ENCODE peak calls at places on chromosomes 1 and 21, in four cellular contexts. Y is foreskin fibroblast, C is fibroblast of pulmonary artery, N is fibroblast of lung. Q is an unnamed sample.

GRCh38 chr1:22418852-22419480 is 32.7 kb upstream of the ZBTB40 start:
- DNase-seq in N (no peak), C (peak), Y (peak), Q (no peak)

GRCh38 chr21:38384246-38384576 is 114.1 kb downstream of the ERG start:
- DNase-seq in Y (no peak), C (no peak), N (no peak), Q (no peak)

GRCh38 chr1:232590742-232591082 is 39.2 kb downstream of the SIPA1L2 start:
- DNase-seq in N (no peak), Y (no peak), C (no peak), Q (no peak)

GRCh38 chr1:1074631-1075147 is 583 bp upstream of the RNF223 start:
- DNase-seq in C (no peak), Y (no peak), N (no peak), Q (no peak)

GRCh38 chr1:93442276-93442675 is 5.6 kb upstream of the FNBP1L start:
- DNase-seq in Y (peak), C (no peak), N (no peak), Q (no peak)

GRCh38 chr1:52657702-52658101 is 24.7 kb downstream of the SHISAL2A start:
- DNase-seq in N (no peak), Y (no peak), C (no peak), Q (no peak)

GRCh38 chr21:42154237-42155044 is 64.5 kb upstream of the ABCG1 start:
- DNase-seq in N (no peak), Y (no peak), C (no peak), Q (no peak)

GRCh38 chr1:20731057-20731991 is 1.2 kb downstream of the SH2D5 start:
- DNase-seq in Y (peak), C (no peak), N (no peak), Q (no peak)

GRCh38 chr1:170145691-170146676 is at the start of gene NTMT2:
- DNase-seq in N (no peak), C (peak), Y (no peak), Q (no peak)

GRCh38 chr21:30336596-30336995 is 898 bp downstream of the KRTAP27-1 start:
- DNase-seq in N (no peak), Y (peak), C (peak), Q (peak)

GRCh38 chr1:212070720-212071302 is 35.3 kb downstream of the DTL start:
- DNase-seq in C (peak), Y (peak), N (peak), Q (peak)

GRCh38 chr1:172135923-172136610 is 284.4 kb upstream of the C1orf105 start:
- DNase-seq in Y (peak), C (peak), N (peak), Q (peak)

GRCh38 chr1:200290010-200290685 is 119.7 kb downstream of the ZNF281 start:
- DNase-seq in C (no peak), Y (peak), N (no peak), Q (no peak)

GRCh38 chr1:167297222-167298214 is 76.8 kb downstream of the POU2F1 start:
- DNase-seq in N (peak), C (peak), Y (peak), Q (no peak)

GRCh38 chr1:228059536-228060457 is 22.7 kb upstream of the ARF1 start:
- DNase-seq in Y (peak), C (peak), N (peak), Q (no peak)

GRCh38 chr1:219422811-219423598 is 189.9 kb downstream of the ZC3H11B start:
- DNase-seq in Y (peak), C (no peak), N (peak), Q (peak)

GRCh38 chr1:228046421-228047182 is 35.9 kb upstream of the ARF1 start:
- DNase-seq in C (no peak), N (no peak), Y (no peak), Q (no peak)

GRCh38 chr1:28173980-28174297 is 2.6 kb downstream of the PTAFR start:
- DNase-seq in N (no peak), C (no peak), Y (peak), Q (no peak)

GRCh38 chr1:179709841-179710329 is 33.2 kb upstream of the FAM163A start:
- DNase-seq in Y (peak), C (peak), N (peak), Q (no peak)

GRCh38 chr1:145963218-145964019 is 956 bp downstream of the ANKRD34A start:
- DNase-seq in C (peak), Y (peak), N (no peak), Q (no peak)

GRCh38 chr1:244237445-244237844 is 186.4 kb downstream of the ZBTB18 start:
- DNase-seq in N (no peak), Y (no peak), C (no peak), Q (no peak)

GRCh38 chr1:6961905-6962304 is 176.7 kb downstream of the CAMTA1 start:
- DNase-seq in C (no peak), N (no peak), Y (no peak), Q (no peak)
- H3K4me3 ChIP-seq in C (no peak), N (no peak), Y (no peak), Q (no peak)

GRCh38 chr1:205616563-205617293 is 15.1 kb downstream of the ELK4 start:
- DNase-seq in Y (no peak), N (no peak), C (no peak), Q (no peak)
- TF ChIP-seq CTCF in Y (no peak), N (no peak), C (no peak), Q (no peak)

DNA sequence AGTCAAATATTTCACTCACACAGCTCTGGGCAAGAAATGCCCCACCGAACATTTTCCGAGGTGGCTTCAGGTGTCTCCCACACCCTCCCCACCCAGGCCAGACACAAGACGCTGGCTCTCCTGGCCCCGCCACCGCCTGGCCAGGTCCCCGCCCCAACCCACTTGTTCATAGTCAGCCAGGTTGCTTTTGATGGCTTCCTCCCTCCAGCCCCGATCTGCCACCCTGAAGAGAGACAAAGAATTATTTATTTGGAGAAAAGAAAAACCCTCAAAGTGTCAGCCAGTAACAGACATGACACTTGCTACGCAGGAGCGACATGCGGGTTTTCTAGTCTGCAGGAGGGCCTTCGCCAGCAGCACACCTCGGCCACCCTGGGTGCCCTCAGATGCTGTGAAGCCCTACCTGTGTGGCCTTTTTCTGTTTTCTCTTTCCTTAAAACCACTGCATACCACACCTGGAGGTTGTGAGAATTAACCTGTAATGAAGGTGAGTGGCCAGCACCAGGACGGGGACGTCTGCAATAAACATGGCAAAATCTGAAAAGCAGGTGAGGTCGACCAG is 27.2 kb downstream of the SSBP3 start:
- DNase-seq in Y (no peak), C (no peak), N (no peak), Q (no peak)
- H3K4me3 ChIP-seq in Y (no peak), C (no peak), N (no peak), Q (no peak)

GRCh38 chr1:18602533-18603211 is 28.0 kb upstream of the PAX7 start:
- DNase-seq in N (no peak), Y (no peak), C (peak), Q (no peak)

GRCh38 chr1:18597159-18598042 is 33.2 kb upstream of the PAX7 start:
- DNase-seq in N (peak), C (peak), Y (peak), Q (peak)

GRCh38 chr1:18599096-18599495 is 31.6 kb upstream of the PAX7 start:
- DNase-seq in N (no peak), Y (no peak), C (no peak), Q (no peak)

GRCh38 chr1:18603212-18603852 is 27.3 kb upstream of the PAX7 start:
- DNase-seq in N (no peak), Y (no peak), C (no peak), Q (no peak)

GRCh38 chr1:18599704-18600103 is 30.9 kb upstream of the PAX7 start:
- DNase-seq in Y (no peak), C (no peak), N (no peak), Q (no peak)
- TF ChIP-seq CTCF in Y (no peak), C (no peak), N (no peak), Q (no peak)

Q was measured in astrocyte of the cerebellum.